ENCODE peak calls at places on chromosomes 1 and 21, in nine cellular contexts. O is pancreas, S is IMR-90, V is substantia nigra, C is tibial artery, Z is testis, F is psoas muscle, U is GM12878, P is transverse colon. K is an unnamed sample.

GRCh38 chr1:1079408-1080121 is 5.5 kb upstream of the RNF223 start:
- DNase-seq in Z (peak; percentile 58), S (peak; percentile 90), U (no peak), F (peak; percentile 48), O (peak; percentile 83), V (no peak), P (peak; percentile 70), C (peak; percentile 78), K (peak; percentile 67)

GRCh38 chr21:38386967-38387366 is 111.3 kb downstream of the ERG start:
- DNase-seq in Z (no peak), U (no peak), P (no peak), C (no peak), O (no peak), F (no peak), V (no peak), S (no peak), K (no peak)

GRCh38 chr1:162353078-162353477 is 23.6 kb downstream of the SPATA46 start:
- DNase-seq in P (no peak), Z (no peak), C (no peak), O (no peak), U (no peak), V (no peak), S (no peak), F (no peak), K (no peak)

GRCh38 chr1:69459244-69459643 is 108.5 kb upstream of the LRRC7 start:
- DNase-seq in O (no peak), C (no peak), F (no peak), U (no peak), S (no peak), Z (no peak), P (no peak), V (no peak), K (no peak)

GRCh38 chr1:63112155-63112914 is 210.0 kb upstream of the FOXD3 start:
- DNase-seq in O (no peak), P (no peak), U (no peak), C (no peak), F (no peak), Z (no peak), V (no peak), S (peak; percentile 31), K (no peak)

GRCh38 chr21:35663856-35664606 is 396.3 kb downstream of the SETD4 start:
- DNase-seq in F (no peak), C (no peak), V (no peak), O (no peak), P (no peak), Z (no peak), U (no peak), S (no peak), K (no peak)

GRCh38 chr1:36339215-36339614 is 15.8 kb upstream of the EVA1B start:
- DNase-seq in C (no peak), Z (no peak), F (no peak), U (no peak), V (no peak), P (no peak), S (no peak), O (no peak), K (no peak)

GRCh38 chr1:203480525-203481084 is 5.0 kb downstream of the PRELP start:
- DNase-seq in P (peak; percentile 91), Z (peak; percentile 60), C (peak; percentile 84), U (no peak), O (peak; percentile 29), S (peak; percentile 97), V (no peak), F (peak; percentile 52), K (peak; percentile 54)

GRCh38 chr1:188429385-188429784 is 1600.6 kb downstream of the PLA2G4A start:
- DNase-seq in U (no peak), O (no peak), F (no peak), V (no peak), Z (no peak), C (no peak), S (peak; percentile 36), P (no peak), K (no peak)

GRCh38 chr1:35886606-35887431 is 3.8 kb downstream of the AGO1 start:
- DNase-seq in P (no peak), F (no peak), C (no peak), U (no peak), O (no peak), V (no peak), S (peak; percentile 24), Z (no peak), K (peak; percentile 90)

GRCh38 chr1:183480971-183481431 is 8.7 kb downstream of the SMG7 start:
- DNase-seq in C (no peak), V (no peak), O (no peak), U (peak; percentile 33), F (no peak), P (no peak), Z (no peak), S (peak; percentile 19), K (no peak)

GRCh38 chr1:66446261-66447001 is 87.5 kb upstream of the SGIP1 start:
- DNase-seq in F (no peak), U (peak; percentile 63), C (no peak), O (peak; percentile 13), Z (peak; percentile 30), P (no peak), V (peak; percentile 39), S (peak; percentile 76), K (peak; percentile 30)

GRCh38 chr1:53681647-53682368 is 57.2 kb downstream of the GLIS1 start:
- DNase-seq in Z (peak; percentile 28), U (no peak), F (peak; percentile 35), P (peak; percentile 72), O (peak; percentile 39), C (no peak), V (no peak), S (peak; percentile 24), K (peak; percentile 84)

GRCh38 chr1:28751315-28752056 is 14.7 kb downstream of the YTHDF2 start:
- DNase-seq in V (no peak), O (no peak), S (peak; percentile 79), C (no peak), Z (no peak), U (no peak), P (no peak), F (no peak), K (no peak)

GRCh38 chr1:169309178-169310166 is 58.1 kb downstream of the NME7 start:
- DNase-seq in F (no peak), P (no peak), S (no peak), U (peak; percentile 11), C (no peak), V (peak; percentile 34), O (no peak), Z (no peak), K (no peak)

GRCh38 chr1:21296509-21297354 is 6.5 kb upstream of the ECE1 start:
- DNase-seq in S (no peak), U (no peak), F (no peak), Z (no peak), P (no peak), V (no peak), O (peak; percentile 24), C (peak; percentile 77), K (no peak)
- H3K27ac ChIP-seq in S (no peak overlapping the region), U (no peak overlapping the region), F (no peak overlapping the region), Z (no peak overlapping the region), P (no peak overlapping the region), V (no peak overlapping the region), O (no peak overlapping the region), C (peak overlapping the region; percentile 51), K (no peak overlapping the region)

GRCh38 chr1:179126338-179127060 is 44.6 kb downstream of the TOR3A start:
- DNase-seq in F (peak; percentile 29), O (peak; percentile 31), V (no peak), U (no peak), C (peak; percentile 82), Z (no peak), S (no peak), P (no peak), K (no peak)

GRCh38 chr1:179127163-179127895 is 45.5 kb downstream of the TOR3A start:
- DNase-seq in C (no peak), S (peak; percentile 55), U (no peak), Z (no peak), F (no peak), O (no peak), P (no peak), V (no peak), K (no peak)

GRCh38 chr1:179128520-179128919 is 46.6 kb downstream of the TOR3A start:
- DNase-seq in U (no peak), C (no peak), Z (no peak), V (no peak), F (no peak), O (no peak), S (no peak), P (no peak), K (no peak)

GRCh38 chr1:179121159-179121938 is 39.5 kb downstream of the TOR3A start:
- DNase-seq in F (no peak), O (no peak), V (no peak), C (no peak), S (peak; percentile 62), P (peak; percentile 35), U (no peak), Z (peak; percentile 52), K (peak; percentile 78)

GRCh38 chr1:179124866-179125265 is 43.0 kb downstream of the TOR3A start:
- DNase-seq in Z (no peak), C (no peak), U (no peak), O (no peak), S (peak; percentile 78), V (no peak), P (no peak), F (no peak), K (no peak)
- H3K27ac ChIP-seq in Z (no peak overlapping the region), C (no peak overlapping the region), U (no peak overlapping the region), O (no peak overlapping the region), S (no peak overlapping the region), V (no peak overlapping the region), P (no peak overlapping the region), F (no peak overlapping the region), K (no peak overlapping the region)

GRCh38 chr1:84598418-84598817 is 24.2 kb upstream of the CTBS start:
- DNase-seq in P (no peak), V (no peak), Z (no peak), F (no peak), U (no peak), C (no peak), S (peak; percentile 57), O (no peak), K (no peak)
- H3K27ac ChIP-seq in P (no peak overlapping the region), V (no peak overlapping the region), Z (no peak overlapping the region), F (no peak overlapping the region), U (peak overlapping the region; percentile 92), C (peak overlapping the region; percentile 77), S (peak overlapping the region; percentile 59), O (no peak overlapping the region), K (no peak overlapping the region)

GRCh38 chr1:85629532-85629920 is 49.0 kb downstream of the CCN1 start:
- DNase-seq in F (no peak), V (no peak), P (no peak), S (no peak), U (no peak), Z (no peak), O (no peak), C (no peak), K (no peak)
- H3K27ac ChIP-seq in F (peak overlapping the region; percentile 68), V (no peak overlapping the region), P (peak overlapping the region; percentile 65), S (peak overlapping the region; percentile 96), U (no peak overlapping the region), Z (no peak overlapping the region), O (no peak overlapping the region), C (peak overlapping the region; percentile 79), K (no peak overlapping the region)

GRCh38 chr1:117047271-117047670 is 12.9 kb upstream of the TTF2 start:
- DNase-seq in U (no peak), F (no peak), V (no peak), O (no peak), P (no peak), S (no peak), Z (no peak), C (no peak), K (no peak)
- H3K27ac ChIP-seq in U (no peak overlapping the region), F (no peak overlapping the region), V (no peak overlapping the region), O (no peak overlapping the region), P (no peak overlapping the region), S (no peak overlapping the region), Z (no peak overlapping the region), C (no peak overlapping the region), K (no peak overlapping the region)